ENCODE peak calls at places on chromosomes 7 and 10, in nine cellular contexts. One of them, this sample, is unnamed.

GRCh38 chr10:14185501-14186045 is 145.2 kb downstream of the FRMD4A start:
- DNase-seq in A549: peak
- DNase-seq in endothelial cell of umbilical vein: peak
- DNase-seq in heart left ventricle: no peak
- DNase-seq in uterus: no peak
- DNase-seq in adrenal gland: no peak
- DNase-seq in HepG2: peak
- DNase-seq in IMR-90: peak
- DNase-seq in Peyer's patch: no peak
- DNase-seq in this sample: peak

GRCh38 chr10:71408436-71409225 is 11.9 kb downstream of the CDH23 start:
- DNase-seq in A549: no peak
- DNase-seq in endothelial cell of umbilical vein: no peak
- DNase-seq in heart left ventricle: no peak
- DNase-seq in uterus: no peak
- DNase-seq in adrenal gland: no peak
- DNase-seq in HepG2: no peak
- DNase-seq in IMR-90: no peak
- DNase-seq in Peyer's patch: peak
- DNase-seq in this sample: no peak

GRCh38 chr7:51680594-51681409 is 364.2 kb upstream of the COBL start:
- DNase-seq in A549: no peak
- DNase-seq in endothelial cell of umbilical vein: no peak
- DNase-seq in heart left ventricle: no peak
- DNase-seq in uterus: no peak
- DNase-seq in adrenal gland: no peak
- DNase-seq in HepG2: no peak
- DNase-seq in IMR-90: no peak
- DNase-seq in Peyer's patch: no peak
- DNase-seq in this sample: no peak

GRCh38 chr7:21260939-21261338 is 166.9 kb upstream of the SP4 start:
- DNase-seq in A549: no peak
- DNase-seq in endothelial cell of umbilical vein: no peak
- DNase-seq in heart left ventricle: no peak
- DNase-seq in uterus: no peak
- DNase-seq in adrenal gland: no peak
- DNase-seq in HepG2: no peak
- DNase-seq in IMR-90: no peak
- DNase-seq in Peyer's patch: no peak
- DNase-seq in this sample: no peak

GRCh38 chr10:15624405-15625191 is 95.1 kb downstream of the ITGA8 start:
- DNase-seq in A549: no peak
- DNase-seq in endothelial cell of umbilical vein: no peak
- DNase-seq in heart left ventricle: no peak
- DNase-seq in uterus: peak
- DNase-seq in adrenal gland: no peak
- DNase-seq in HepG2: no peak
- DNase-seq in IMR-90: no peak
- DNase-seq in Peyer's patch: no peak
- DNase-seq in this sample: no peak

GRCh38 chr10:119608316-119609155 is 11.8 kb upstream of the TIAL1 start:
- DNase-seq in A549: peak
- DNase-seq in endothelial cell of umbilical vein: peak
- DNase-seq in heart left ventricle: peak
- DNase-seq in uterus: peak
- DNase-seq in adrenal gland: peak
- DNase-seq in HepG2: peak
- DNase-seq in IMR-90: peak
- DNase-seq in Peyer's patch: peak
- DNase-seq in this sample: peak

GRCh38 chr7:22087861-22088260 is 142.2 kb upstream of the CDCA7L start:
- DNase-seq in A549: no peak
- DNase-seq in endothelial cell of umbilical vein: no peak
- DNase-seq in heart left ventricle: no peak
- DNase-seq in uterus: no peak
- DNase-seq in adrenal gland: no peak
- DNase-seq in HepG2: no peak
- DNase-seq in IMR-90: no peak
- DNase-seq in Peyer's patch: no peak
- DNase-seq in this sample: no peak

GRCh38 chr7:85222522-85222921 is 35.7 kb upstream of the SEMA3D start:
- DNase-seq in A549: no peak
- DNase-seq in endothelial cell of umbilical vein: no peak
- DNase-seq in heart left ventricle: no peak
- DNase-seq in uterus: no peak
- DNase-seq in adrenal gland: no peak
- DNase-seq in HepG2: no peak
- DNase-seq in IMR-90: peak
- DNase-seq in Peyer's patch: no peak
- DNase-seq in this sample: no peak

GRCh38 chr7:145123502-145123901 is 287.6 kb upstream of the TPK1 start:
- DNase-seq in A549: no peak
- DNase-seq in endothelial cell of umbilical vein: no peak
- DNase-seq in heart left ventricle: no peak
- DNase-seq in uterus: no peak
- DNase-seq in adrenal gland: no peak
- DNase-seq in HepG2: no peak
- DNase-seq in IMR-90: no peak
- DNase-seq in Peyer's patch: no peak
- DNase-seq in this sample: no peak

GRCh38 chr10:99809931-99810615 is 27.6 kb downstream of the ABCC2 start:
- DNase-seq in A549: no peak
- DNase-seq in endothelial cell of umbilical vein: no peak
- DNase-seq in heart left ventricle: no peak
- DNase-seq in uterus: peak
- DNase-seq in adrenal gland: no peak
- DNase-seq in HepG2: no peak
- DNase-seq in IMR-90: peak
- DNase-seq in Peyer's patch: no peak
- DNase-seq in this sample: no peak

GRCh38 chr10:114615600-114616007 is 42.5 kb downstream of the ABLIM1 start:
- DNase-seq in A549: no peak
- DNase-seq in endothelial cell of umbilical vein: no peak
- DNase-seq in heart left ventricle: no peak
- DNase-seq in uterus: no peak
- DNase-seq in adrenal gland: no peak
- DNase-seq in HepG2: no peak
- DNase-seq in IMR-90: no peak
- DNase-seq in Peyer's patch: no peak
- DNase-seq in this sample: no peak

GRCh38 chr7:37427276-37427940 is 21.3 kb downstream of the ELMO1 start:
- DNase-seq in A549: no peak
- DNase-seq in endothelial cell of umbilical vein: no peak
- DNase-seq in heart left ventricle: no peak
- DNase-seq in uterus: no peak
- DNase-seq in adrenal gland: no peak
- DNase-seq in HepG2: no peak
- DNase-seq in IMR-90: no peak
- DNase-seq in Peyer's patch: no peak
- DNase-seq in this sample: no peak

GRCh38 chr7:37425504-37425903 is 23.2 kb downstream of the ELMO1 start:
- DNase-seq in A549: no peak
- DNase-seq in endothelial cell of umbilical vein: no peak
- DNase-seq in heart left ventricle: no peak
- DNase-seq in uterus: no peak
- DNase-seq in adrenal gland: no peak
- DNase-seq in HepG2: no peak
- DNase-seq in IMR-90: no peak
- DNase-seq in Peyer's patch: no peak
- DNase-seq in this sample: no peak

GRCh38 chr7:37421820-37422219 is 26.8 kb downstream of the ELMO1 start:
- DNase-seq in A549: no peak
- DNase-seq in endothelial cell of umbilical vein: no peak
- DNase-seq in heart left ventricle: no peak
- DNase-seq in uterus: no peak
- DNase-seq in adrenal gland: no peak
- DNase-seq in HepG2: no peak
- DNase-seq in IMR-90: no peak
- DNase-seq in Peyer's patch: no peak
- DNase-seq in this sample: no peak

GRCh38 chr7:37424995-37425394 is 23.7 kb downstream of the ELMO1 start:
- DNase-seq in A549: no peak
- DNase-seq in endothelial cell of umbilical vein: no peak
- DNase-seq in heart left ventricle: no peak
- DNase-seq in uterus: no peak
- DNase-seq in adrenal gland: no peak
- DNase-seq in HepG2: no peak
- DNase-seq in IMR-90: no peak
- DNase-seq in Peyer's patch: no peak
- DNase-seq in this sample: no peak

DNA sequence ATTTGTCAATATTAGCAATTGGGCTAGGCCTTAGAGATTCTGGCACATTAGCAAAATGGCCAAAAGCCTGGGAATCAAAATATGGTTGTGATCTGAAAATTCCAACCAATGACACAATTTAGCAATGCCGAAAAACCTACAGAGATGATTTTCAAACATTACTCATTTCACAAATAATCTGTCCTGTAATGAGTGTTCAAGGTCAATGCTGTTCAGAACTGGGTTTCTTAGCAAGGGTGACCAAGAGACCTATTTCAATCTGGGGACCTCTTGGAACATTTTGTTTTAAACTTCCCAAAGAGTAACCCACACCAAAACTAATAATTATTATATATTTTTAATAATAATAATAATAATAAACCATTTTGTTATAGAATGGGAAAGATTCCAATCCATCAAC is 24.1 kb downstream of the ELMO1 start:
- DNase-seq in A549: no peak
- DNase-seq in endothelial cell of umbilical vein: no peak
- DNase-seq in heart left ventricle: no peak
- DNase-seq in uterus: no peak
- DNase-seq in adrenal gland: no peak
- DNase-seq in HepG2: no peak
- DNase-seq in IMR-90: no peak
- DNase-seq in Peyer's patch: no peak
- DNase-seq in this sample: no peak
- TF ChIP-seq POLR2A in A549: no peak
- TF ChIP-seq POLR2A in endothelial cell of umbilical vein: no peak
- TF ChIP-seq POLR2A in heart left ventricle: no peak
- TF ChIP-seq POLR2A in uterus: no peak
- TF ChIP-seq POLR2A in adrenal gland: no peak
- TF ChIP-seq POLR2A in HepG2: no peak
- TF ChIP-seq POLR2A in IMR-90: no peak
- TF ChIP-seq POLR2A in Peyer's patch: no peak
- TF ChIP-seq POLR2A in this sample: no peak

GRCh38 chr7:7970113-7970619 is 1.6 kb downstream of the GLCCI1 start:
- DNase-seq in A549: no peak
- DNase-seq in endothelial cell of umbilical vein: no peak
- DNase-seq in heart left ventricle: no peak
- DNase-seq in uterus: no peak
- DNase-seq in adrenal gland: no peak
- DNase-seq in HepG2: no peak
- DNase-seq in IMR-90: no peak
- DNase-seq in Peyer's patch: no peak
- DNase-seq in this sample: no peak

GRCh38 chr7:7967909-7968543 is 570 bp upstream of the GLCCI1 start:
- DNase-seq in A549: no peak
- DNase-seq in endothelial cell of umbilical vein: no peak
- DNase-seq in heart left ventricle: no peak
- DNase-seq in uterus: no peak
- DNase-seq in adrenal gland: no peak
- DNase-seq in HepG2: no peak
- DNase-seq in IMR-90: no peak
- DNase-seq in Peyer's patch: no peak
- DNase-seq in this sample: no peak

GRCh38 chr7:7970620-7971307 is 2.2 kb downstream of the GLCCI1 start:
- DNase-seq in A549: no peak
- DNase-seq in endothelial cell of umbilical vein: peak
- DNase-seq in heart left ventricle: no peak
- DNase-seq in uterus: no peak
- DNase-seq in adrenal gland: no peak
- DNase-seq in HepG2: no peak
- DNase-seq in IMR-90: peak
- DNase-seq in Peyer's patch: no peak
- DNase-seq in this sample: peak

GRCh38 chr7:7968544-7969305 is at the start of gene GLCCI1:
- DNase-seq in A549: peak
- DNase-seq in endothelial cell of umbilical vein: peak
- DNase-seq in heart left ventricle: peak
- DNase-seq in uterus: peak
- DNase-seq in adrenal gland: peak
- DNase-seq in HepG2: peak
- DNase-seq in IMR-90: peak
- DNase-seq in Peyer's patch: peak
- DNase-seq in this sample: peak

DNA sequence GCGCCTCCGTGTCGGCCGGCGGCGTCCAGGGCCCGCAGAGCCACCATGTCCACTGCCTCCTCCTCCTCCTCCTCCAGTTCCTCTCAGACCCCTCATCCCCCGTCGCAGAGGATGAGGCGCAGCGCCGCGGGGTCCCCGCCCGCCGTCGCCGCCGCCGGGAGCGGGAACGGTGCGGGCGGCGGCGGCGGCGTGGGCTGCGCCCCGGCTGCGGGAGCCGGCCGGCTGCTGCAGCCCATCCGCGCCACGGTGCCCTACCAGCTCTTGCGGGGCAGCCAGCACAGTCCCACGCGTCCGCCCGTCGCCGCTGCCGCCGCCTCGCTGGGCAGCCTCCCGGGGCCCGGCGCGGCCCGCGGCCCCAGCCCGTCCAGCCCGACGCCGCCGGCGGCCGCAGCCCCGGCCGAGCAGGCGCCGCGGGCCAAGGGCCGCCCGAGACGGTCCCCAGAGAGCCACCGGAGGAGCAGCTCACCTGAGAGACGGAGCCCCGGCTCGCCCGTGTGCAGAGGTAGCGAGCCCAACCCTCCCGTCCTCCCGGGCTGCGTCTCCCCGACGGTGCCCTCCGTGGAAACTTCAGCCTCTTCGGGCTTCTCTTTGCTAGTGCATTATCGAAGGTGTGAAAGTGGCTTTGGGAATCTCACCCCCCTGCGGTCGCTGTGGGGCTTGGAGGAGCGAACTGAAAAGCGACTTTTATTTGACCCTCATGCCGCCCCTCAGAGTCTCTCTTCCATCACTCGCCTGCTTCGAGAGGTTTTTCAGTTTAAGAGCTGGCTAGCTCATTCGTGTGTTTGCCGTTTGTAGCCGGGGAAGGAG is 913 bp downstream of the GLCCI1 start:
- DNase-seq in A549: peak
- DNase-seq in endothelial cell of umbilical vein: peak
- DNase-seq in heart left ventricle: peak
- DNase-seq in uterus: peak
- DNase-seq in adrenal gland: peak
- DNase-seq in HepG2: no peak
- DNase-seq in IMR-90: peak
- DNase-seq in Peyer's patch: peak
- DNase-seq in this sample: peak
- TF ChIP-seq POLR2A in A549: peak
- TF ChIP-seq POLR2A in endothelial cell of umbilical vein: no peak
- TF ChIP-seq POLR2A in heart left ventricle: no peak
- TF ChIP-seq POLR2A in uterus: no peak
- TF ChIP-seq POLR2A in adrenal gland: no peak
- TF ChIP-seq POLR2A in HepG2: no peak
- TF ChIP-seq POLR2A in IMR-90: no peak
- TF ChIP-seq POLR2A in Peyer's patch: no peak
- TF ChIP-seq POLR2A in this sample: peak

GRCh38 chr7:134779741-134780065 is 269 bp downstream of the CALD1 start:
- DNase-seq in A549: no peak
- DNase-seq in endothelial cell of umbilical vein: no peak
- DNase-seq in heart left ventricle: no peak
- DNase-seq in uterus: no peak
- DNase-seq in adrenal gland: no peak
- DNase-seq in HepG2: no peak
- DNase-seq in IMR-90: no peak
- DNase-seq in Peyer's patch: no peak
- DNase-seq in this sample: no peak
- TF ChIP-seq POLR2A in A549: no peak
- TF ChIP-seq POLR2A in endothelial cell of umbilical vein: no peak
- TF ChIP-seq POLR2A in heart left ventricle: no peak
- TF ChIP-seq POLR2A in uterus: no peak
- TF ChIP-seq POLR2A in adrenal gland: no peak
- TF ChIP-seq POLR2A in HepG2: no peak
- TF ChIP-seq POLR2A in IMR-90: no peak
- TF ChIP-seq POLR2A in Peyer's patch: no peak
- TF ChIP-seq POLR2A in this sample: no peak

GRCh38 chr7:114922151-114922651 is 307 bp downstream of the MDFIC start:
- DNase-seq in A549: peak
- DNase-seq in endothelial cell of umbilical vein: peak
- DNase-seq in heart left ventricle: peak
- DNase-seq in uterus: peak
- DNase-seq in adrenal gland: peak
- DNase-seq in HepG2: no peak
- DNase-seq in IMR-90: peak
- DNase-seq in Peyer's patch: peak
- DNase-seq in this sample: no peak
- TF ChIP-seq POLR2A in A549: peak
- TF ChIP-seq POLR2A in endothelial cell of umbilical vein: peak
- TF ChIP-seq POLR2A in heart left ventricle: peak
- TF ChIP-seq POLR2A in uterus: peak
- TF ChIP-seq POLR2A in adrenal gland: peak
- TF ChIP-seq POLR2A in HepG2: no peak
- TF ChIP-seq POLR2A in IMR-90: peak
- TF ChIP-seq POLR2A in Peyer's patch: no peak
- TF ChIP-seq POLR2A in this sample: no peak